ENCODE peak calls at places on chromosomes 7 and 10, in eight cellular contexts. L, W, N, Y, P, B, T and R are unnamed samples. For H3K4me1, the result is how much of the 10 kb centered on the place peaks cover.

GRCh38 chr7:2915023-2915422 is 70.9 kb upstream of the GNA12 start:
- DNase-seq in Y (no peak), P (no peak), W (no peak), T (no peak), L (no peak), B (no peak), N (no peak), R (no peak)

GRCh38 chr10:16816142-16816541 is 1.1 kb downstream of the RSU1 start:
- DNase-seq in L (peak), Y (no peak), W (no peak), N (no peak), P (no peak), T (peak), B (no peak), R (no peak)

GRCh38 chr10:7527468-7527867 is 116.6 kb upstream of the SFMBT2 start:
- DNase-seq in T (no peak), L (no peak), Y (no peak), B (no peak), P (no peak), W (no peak), N (no peak), R (no peak)

GRCh38 chr7:95859434-95859833 is 87.1 kb downstream of the DYNC1I1 start:
- DNase-seq in Y (peak), W (peak), B (no peak), P (no peak), L (peak), T (peak), N (no peak), R (peak)

GRCh38 chr7:83324596-83324995 is 161.9 kb upstream of the PCLO start:
- DNase-seq in N (no peak), W (no peak), L (no peak), B (no peak), P (no peak), Y (no peak), T (no peak), R (no peak)

GRCh38 chr10:102720337-102720736 is 5.9 kb downstream of the SFXN2 start:
- DNase-seq in W (no peak), Y (no peak), N (no peak), L (no peak), T (no peak), B (no peak), P (no peak), R (no peak)

GRCh38 chr10:35412336-35412735 is 76.0 kb downstream of the CCNY start:
- DNase-seq in W (no peak), L (no peak), P (no peak), N (no peak), B (no peak), Y (no peak), T (no peak), R (no peak)

GRCh38 chr7:82559203-82559805 is 115.7 kb upstream of the CACNA2D1 start:
- DNase-seq in P (no peak), T (peak), L (no peak), N (no peak), W (peak), Y (peak), B (peak), R (peak)

GRCh38 chr7:55053651-55054226 is 34.9 kb downstream of the EGFR start:
- DNase-seq in B (no peak), Y (no peak), L (peak), W (no peak), P (no peak), T (no peak), N (no peak), R (no peak)

GRCh38 chr7:18469332-18469731 is 26.2 kb upstream of the HDAC9 start:
- DNase-seq in T (no peak), Y (no peak), B (no peak), L (no peak), W (no peak), P (no peak), N (no peak), R (no peak)

GRCh38 chr10:103739039-103739764 is 116.2 kb downstream of the SH3PXD2A start:
- DNase-seq in W (peak), T (no peak), P (no peak), L (peak), Y (peak), N (no peak), B (no peak), R (peak)

GRCh38 chr7:150855476-150856302 is 3.4 kb downstream of the AOC1 start:
- DNase-seq in Y (no peak), N (no peak), W (no peak), B (no peak), P (no peak), L (peak), T (no peak), R (no peak)

GRCh38 chr10:116080553-116080952 is 192.5 kb downstream of the GFRA1 start:
- DNase-seq in B (no peak), W (no peak), L (peak), Y (no peak), N (no peak), T (no peak), P (peak), R (peak)

GRCh38 chr10:28631896-28632596 is 45.3 kb upstream of the BAMBI start:
- DNase-seq in T (no peak), W (no peak), N (no peak), Y (no peak), P (no peak), B (no peak), L (peak), R (no peak)

GRCh38 chr10:78516236-78516635 is 482.6 kb downstream of the RPS24 start:
- DNase-seq in B (no peak), Y (no peak), W (no peak), P (no peak), N (no peak), L (no peak), T (no peak), R (no peak)

GRCh38 chr7:133315332-133316040 is 62.6 kb downstream of the EXOC4 start:
- DNase-seq in B (no peak), N (no peak), W (no peak), P (no peak), T (no peak), L (no peak), Y (no peak), R (no peak)

GRCh38 chr10:182441-183201 is 47.4 kb downstream of the ZMYND11 start:
- DNase-seq in L (no peak), N (no peak), Y (no peak), T (no peak), W (no peak), P (no peak), B (no peak), R (no peak)

GRCh38 chr10:101557541-101557940 is 30.5 kb downstream of the POLL start:
- DNase-seq in W (no peak), Y (no peak), L (no peak), N (no peak), B (no peak), T (peak), P (no peak), R (no peak)

DNA sequence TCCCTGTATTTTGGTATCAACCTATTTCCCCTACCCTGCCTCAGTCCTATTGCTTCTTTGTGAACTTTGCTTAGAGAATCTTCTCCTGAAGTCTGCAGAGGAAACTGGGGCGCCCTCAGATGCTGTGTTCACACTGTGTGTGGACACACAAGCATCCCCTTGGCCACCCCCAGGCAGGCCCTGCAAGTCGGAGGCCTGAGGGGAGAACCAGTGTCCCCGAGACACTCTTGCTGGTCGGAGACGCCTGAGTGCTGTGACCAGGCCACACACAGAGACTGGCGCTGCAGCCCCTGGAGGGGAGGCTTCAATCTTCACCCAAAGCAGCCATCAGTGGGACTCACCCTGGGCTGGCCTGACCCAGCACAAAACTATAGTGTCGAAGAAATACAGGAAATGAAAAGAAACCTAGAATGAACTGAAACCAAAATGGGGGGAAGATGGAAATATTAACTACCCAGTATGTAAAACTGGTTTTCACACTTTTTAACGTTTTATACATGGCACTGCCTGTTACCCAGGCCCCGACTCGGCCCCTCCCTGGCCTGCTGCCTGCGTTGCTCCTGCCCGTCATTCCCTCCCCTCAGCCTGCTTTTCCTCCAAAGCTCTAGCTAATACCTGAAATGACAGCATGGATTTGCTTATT is 48.4 kb upstream of the FAM20C start:
- DNase-seq in N (peak), W (no peak), Y (no peak), B (no peak), L (no peak), P (no peak), T (no peak), R (no peak)
- H3K4me1 ChIP-seq in N (under half), W (under half), Y (under half), B (under half), L (under half), P (under half), T (under half), R (under half)

DNA sequence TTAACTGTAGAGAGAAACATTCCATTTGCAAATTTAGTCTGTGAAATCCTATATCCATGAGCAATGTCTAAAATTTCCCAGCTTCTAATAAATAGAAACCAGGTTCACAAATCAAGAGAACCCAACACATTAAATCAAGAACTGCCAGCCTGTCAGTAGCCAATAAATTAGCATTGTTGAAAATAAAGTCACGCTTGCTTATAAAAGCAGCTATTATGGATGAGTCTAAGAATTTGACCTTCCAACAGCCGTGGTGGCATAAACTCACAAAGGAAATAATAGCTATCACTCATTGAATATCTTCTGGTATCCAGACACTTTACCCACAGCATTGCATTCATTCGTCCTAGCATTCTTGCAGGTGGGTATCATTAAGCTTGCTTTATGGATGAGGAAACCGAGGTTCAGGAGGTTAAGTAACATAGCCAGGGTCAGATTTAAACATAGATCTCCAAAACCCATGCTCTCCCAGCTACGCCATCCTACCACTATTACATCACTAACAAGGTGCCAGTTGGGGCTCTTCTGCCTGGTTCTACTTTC is 260.1 kb upstream of the YAE1 start:
- DNase-seq in P (no peak), B (no peak), N (no peak), W (no peak), Y (no peak), L (no peak), T (no peak), R (no peak)
- TF ChIP-seq EZH2phosphoT487 in P (no peak), B (no peak), N (no peak), W (no peak), Y (no peak), L (no peak), T (no peak), R (no peak)

DNA sequence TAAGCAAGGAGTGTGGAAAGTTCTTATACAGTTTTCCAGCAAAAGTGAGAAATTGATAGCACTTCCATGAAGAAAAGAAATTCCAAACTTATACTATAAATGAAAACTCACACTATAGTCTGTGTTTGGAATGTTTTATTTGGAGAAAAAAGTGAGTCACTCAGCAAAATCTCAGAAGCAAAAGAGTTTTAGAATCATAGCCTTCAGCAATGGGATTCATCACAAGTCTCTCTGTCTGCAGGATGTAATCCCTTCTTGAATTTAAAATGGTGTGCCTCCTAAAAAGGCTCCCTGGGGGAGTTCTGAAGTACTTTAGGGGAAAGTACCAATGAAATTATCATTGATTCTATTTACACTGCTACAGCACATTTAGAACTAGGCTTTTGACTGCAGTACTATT is 756.4 kb downstream of the XPNPEP1 start:
- DNase-seq in T (no peak), B (no peak), Y (no peak), N (no peak), W (no peak), P (no peak), L (peak), R (no peak)
- TF ChIP-seq CTCF in T (no peak), B (no peak), Y (no peak), N (no peak), W (no peak), P (no peak), L (no peak), R (no peak)

DNA sequence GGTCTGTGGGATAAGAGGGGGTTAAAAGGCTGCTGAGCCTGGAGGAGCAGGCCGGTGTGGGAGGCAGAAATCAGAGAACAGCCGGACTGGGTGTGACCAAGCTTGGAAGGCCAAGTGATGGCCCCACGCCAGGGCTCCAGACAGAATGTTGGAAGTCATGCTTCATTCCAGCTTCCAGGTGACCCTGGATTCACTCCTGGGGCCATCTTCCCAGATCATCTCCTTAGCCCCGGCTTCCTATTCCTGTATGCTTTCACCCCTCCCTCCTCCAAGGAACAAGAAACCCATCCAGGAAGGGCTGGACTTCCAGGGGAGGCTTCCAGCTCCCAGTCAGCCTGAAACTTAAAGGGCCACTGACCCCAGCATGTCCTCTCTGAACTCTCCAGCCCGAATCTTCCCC is 1.0 kb downstream of the INMT start:
- DNase-seq in Y (no peak), B (no peak), L (no peak), N (no peak), W (no peak), T (no peak), P (no peak), R (no peak)
- H3K4me1 ChIP-seq in Y (under half), B (under half), L (under half), N (under half), W (under half), T (under half), P (under half), R (under half)

GRCh38 chr7:32318300-32319018 is 171.7 kb downstream of the LSM5 start:
- DNase-seq in N (no peak), Y (no peak), P (no peak), L (no peak), B (no peak), T (no peak), W (no peak), R (peak)
- TF ChIP-seq EZH2phosphoT487 in N (no peak), Y (no peak), P (no peak), L (no peak), B (no peak), T (no peak), W (no peak), R (no peak)

DNA sequence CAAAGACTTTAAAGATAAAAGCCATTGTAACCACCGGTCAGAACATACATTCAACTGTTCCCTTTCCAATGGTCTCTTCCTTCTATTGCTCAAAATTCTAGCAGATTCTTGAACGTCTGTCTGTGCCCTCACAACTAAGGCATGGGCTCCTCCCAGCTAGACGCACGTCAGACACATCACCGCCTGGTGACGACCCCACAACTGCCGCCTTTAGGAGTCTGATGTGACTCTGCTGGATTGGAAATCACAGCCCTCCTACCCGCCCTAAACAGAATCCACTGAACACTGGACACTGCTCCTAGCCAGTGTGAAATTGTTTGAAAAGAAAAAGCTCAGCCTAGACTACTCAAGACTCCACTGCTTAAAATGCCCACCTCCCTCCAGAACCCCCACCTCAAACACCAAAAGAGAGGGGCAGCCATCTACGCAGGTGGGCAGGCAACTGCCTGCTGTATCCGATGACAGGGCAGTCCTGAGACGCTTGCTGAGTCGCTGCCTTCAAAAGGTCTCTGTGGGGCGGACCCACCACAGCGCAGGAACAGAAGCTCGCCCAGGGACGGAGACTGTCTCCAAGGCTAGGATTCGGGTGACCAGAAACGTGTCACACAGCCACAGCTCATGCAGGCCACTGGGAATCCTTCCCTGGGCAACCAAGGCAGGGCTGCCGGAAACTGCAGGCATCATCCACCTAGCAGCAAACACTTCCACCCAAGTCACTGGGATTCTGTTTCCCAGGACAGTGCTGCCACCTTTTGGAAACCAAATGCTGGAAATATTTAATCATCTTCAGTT is 34.7 kb downstream of the GSDME start:
- DNase-seq in B (no peak), W (peak), L (peak), N (peak), Y (peak), T (peak), P (no peak), R (peak)
- TF ChIP-seq CTCF in B (no peak), W (peak), L (peak), N (peak), Y (peak), T (peak), P (peak), R (peak)

GRCh38 chr7:27101188-27101905 is 1.1 kb downstream of the HOXA2 start:
- DNase-seq in Y (peak), T (peak), B (no peak), N (no peak), L (no peak), W (no peak), P (no peak), R (no peak)

GRCh38 chr7:27099224-27099838 is 3.2 kb downstream of the HOXA2 start:
- DNase-seq in P (no peak), B (no peak), L (no peak), W (no peak), N (no peak), Y (no peak), T (no peak), R (peak)

GRCh38 chr7:27100601-27101187 is 1.8 kb downstream of the HOXA2 start:
- DNase-seq in W (no peak), L (no peak), T (no peak), B (no peak), Y (peak), N (no peak), P (no peak), R (peak)

GRCh38 chr7:27098493-27099223 is 2.9 kb upstream of the HOXA1 start:
- DNase-seq in P (no peak), B (no peak), Y (peak), T (no peak), N (no peak), W (no peak), L (peak), R (peak)

GRCh38 chr7:27099839-27100225 is 2.7 kb downstream of the HOXA2 start:
- DNase-seq in B (no peak), W (no peak), Y (no peak), P (no peak), N (no peak), L (no peak), T (no peak), R (no peak)
- H3K4me1 ChIP-seq in B (under half), W (under half), Y (under half), P (under half), N (under half), L (under half), T (under half), R (under half)

DNA sequence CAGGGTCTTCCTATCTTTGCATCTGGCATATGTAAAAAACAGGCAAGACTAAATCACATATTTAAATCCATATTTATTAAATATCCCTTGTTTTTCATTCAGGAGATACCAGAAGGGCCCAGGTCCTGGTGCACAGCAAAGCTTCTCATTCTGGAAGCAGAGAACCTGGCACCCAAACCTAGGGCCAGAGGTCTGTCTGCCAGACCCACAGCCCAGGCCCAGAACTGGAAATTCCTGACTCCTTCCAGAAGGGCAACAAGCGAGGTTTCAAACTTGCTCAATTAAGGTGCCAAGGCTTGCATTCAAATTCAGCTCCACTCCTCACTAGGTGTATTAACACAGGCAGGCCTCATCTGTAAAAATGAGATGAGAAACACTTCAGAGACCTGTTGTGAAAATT is 4.2 kb upstream of the MYO1G start:
- DNase-seq in B (no peak), Y (no peak), L (no peak), N (no peak), P (no peak), T (no peak), W (no peak), R (no peak)
- TF ChIP-seq EZH2phosphoT487 in B (no peak), Y (no peak), L (no peak), N (no peak), P (no peak), T (no peak), W (no peak), R (no peak)